ENCODE peak calls at places on chromosomes 2 and 18, in ten cellular contexts. C is hippocampal formation; T is effector memory CD8-positive, alpha-beta T cell; F is retina; Y is occipital lobe; A is GM12864; N is HT-29; I is NCI-H2081; S is T follicular helper cell; W is NCI-H1417. J is an unnamed sample.

GRCh38 chr2:178211943-178212342 is 17.6 kb downstream of the OSBPL6 start:
- DNase-seq in C (peak), T (no peak), F (peak), Y (no peak), A (no peak), N (no peak), I (no peak), S (no peak), W (peak), J (no peak)

GRCh38 chr2:24920813-24921441 is 890 bp upstream of the ADCY3 start:
- DNase-seq in C (no peak), T (no peak), F (no peak), Y (no peak), A (no peak), N (peak), I (no peak), S (no peak), W (no peak), J (no peak)

GRCh38 chr2:181778621-181779195 is 98.4 kb upstream of the NEUROD1 start:
- DNase-seq in C (no peak), T (no peak), F (no peak), Y (no peak), A (no peak), N (peak), I (no peak), S (no peak), W (no peak), J (no peak)

GRCh38 chr2:74459377-74460118 is 1.3 kb downstream of the WBP1 start:
- DNase-seq in C (no peak), T (no peak), F (no peak), Y (no peak), A (no peak), N (no peak), I (no peak), S (no peak), W (no peak), J (no peak)

GRCh38 chr2:18299423-18300212 is 260.8 kb downstream of the RDH14 start:
- DNase-seq in C (no peak), T (no peak), F (peak), Y (no peak), A (no peak), N (peak), I (no peak), S (no peak), W (no peak), J (no peak)

GRCh38 chr18:69558088-69558487 is 157.4 kb downstream of the DOK6 start:
- DNase-seq in C (no peak), T (no peak), F (peak), Y (no peak), A (no peak), N (no peak), I (no peak), S (no peak), W (no peak), J (no peak)

GRCh38 chr2:11179899-11180298 is 24.6 kb downstream of the SLC66A3 start:
- DNase-seq in C (no peak), T (no peak), F (no peak), Y (no peak), A (no peak), N (no peak), I (no peak), S (no peak), W (no peak), J (no peak)

GRCh38 chr18:73691118-73691517 is 456.5 kb downstream of the FBXO15 start:
- DNase-seq in C (no peak), T (no peak), F (no peak), Y (no peak), A (no peak), N (no peak), I (no peak), S (no peak), W (no peak), J (no peak)

J was measured in effector CD8-positive, alpha-beta T cell.